ENCODE peak calls at places on chromosomes 1 and 21, in five cellular contexts. X, M, Q, O and Z are unnamed samples.

GRCh38 chr21:19197950-19198349 is 794.4 kb upstream of the TMPRSS15 start:
- DNase-seq in X (no peak), M (no peak), Q (no peak), O (no peak), Z (no peak)

GRCh38 chr1:65344171-65344570 is 34.8 kb downstream of the DNAJC6 start:
- DNase-seq in X (no peak), M (no peak), Q (no peak), O (no peak), Z (peak; percentile 10)

GRCh38 chr1:118717893-118718292 is 270.2 kb downstream of the TBX15 start:
- DNase-seq in X (no peak), M (no peak), Q (no peak), O (no peak), Z (no peak)

GRCh38 chr1:185632659-185633428 is 101.3 kb upstream of the HMCN1 start:
- DNase-seq in X (no peak), M (peak; percentile 89), Q (no peak), O (no peak), Z (peak; percentile 62)

GRCh38 chr21:44875341-44875740 is 1.9 kb upstream of the PTTG1IP start:
- DNase-seq in X (no peak), M (no peak), Q (no peak), O (no peak), Z (peak; percentile 52)

GRCh38 chr1:66919063-66919462 is 5.6 kb downstream of the DNAI4 start:
- DNase-seq in X (no peak), M (no peak), Q (no peak), O (no peak), Z (no peak)

GRCh38 chr1:60173006-60173405 is 99.4 kb upstream of the C1orf87 start:
- DNase-seq in X (no peak), M (no peak), Q (no peak), O (no peak), Z (peak; percentile 4)

GRCh38 chr1:14926818-14927555 is 226.6 kb upstream of the TMEM51 start:
- DNase-seq in X (no peak), M (no peak), Q (no peak), O (no peak), Z (no peak)

GRCh38 chr1:52659851-52660596 is 27.1 kb downstream of the SHISAL2A start:
- DNase-seq in X (no peak), M (no peak), Q (no peak), O (no peak), Z (peak; percentile 31)

GRCh38 chr1:46301406-46302090 is 1.9 kb downstream of the LRRC41 start:
- DNase-seq in X (peak; percentile 63), M (peak; percentile 27), Q (no peak), O (peak; percentile 51), Z (peak; percentile 30)